ENCODE peak calls at places on chromosomes 5 and 9, in seven cellular contexts. One of them, this sample, is unnamed.

GRCh38 chr9:134942011-134942410 is 24.3 kb upstream of the FCN1 start:
- DNase-seq in foreskin fibroblast: no peak
- DNase-seq in HL-60: no peak
- DNase-seq in type B pancreatic cell: no peak
- DNase-seq in activated CD8-positive, alpha-beta T cell treated with anti-CD3 and anti-CD28 coated beads for 36 hours: no peak
- DNase-seq in kidney epithelial cell: no peak
- DNase-seq in fibroblast of mammary gland: no peak
- DNase-seq in this sample: no peak

GRCh38 chr9:126626117-126627022 is 12.6 kb downstream of the LMX1B start:
- DNase-seq in HL-60: no peak
- DNase-seq in type B pancreatic cell: no peak
- DNase-seq in activated CD8-positive, alpha-beta T cell treated with anti-CD3 and anti-CD28 coated beads for 36 hours: no peak
- DNase-seq in foreskin fibroblast: no peak
- DNase-seq in fibroblast of mammary gland: no peak
- DNase-seq in kidney epithelial cell: no peak
- DNase-seq in this sample: no peak

GRCh38 chr9:26326473-26327044 is 566.0 kb downstream of the CAAP1 start:
- DNase-seq in HL-60: peak
- DNase-seq in kidney epithelial cell: peak
- DNase-seq in foreskin fibroblast: peak
- DNase-seq in activated CD8-positive, alpha-beta T cell treated with anti-CD3 and anti-CD28 coated beads for 36 hours: peak
- DNase-seq in fibroblast of mammary gland: peak
- DNase-seq in type B pancreatic cell: no peak
- DNase-seq in this sample: no peak

GRCh38 chr9:1490341-1491115 is 440.4 kb downstream of the DMRT2 start:
- DNase-seq in type B pancreatic cell: no peak
- DNase-seq in foreskin fibroblast: peak
- DNase-seq in kidney epithelial cell: no peak
- DNase-seq in HL-60: no peak
- DNase-seq in fibroblast of mammary gland: peak
- DNase-seq in activated CD8-positive, alpha-beta T cell treated with anti-CD3 and anti-CD28 coated beads for 36 hours: peak
- DNase-seq in this sample: no peak

GRCh38 chr9:34518110-34518616 is 4.6 kb downstream of the ENHO start:
- DNase-seq in HL-60: no peak
- DNase-seq in foreskin fibroblast: no peak
- DNase-seq in activated CD8-positive, alpha-beta T cell treated with anti-CD3 and anti-CD28 coated beads for 36 hours: no peak
- DNase-seq in fibroblast of mammary gland: no peak
- DNase-seq in kidney epithelial cell: no peak
- DNase-seq in type B pancreatic cell: no peak
- DNase-seq in this sample: no peak

GRCh38 chr9:12876872-12877271 is 102.1 kb downstream of the LURAP1L start:
- DNase-seq in foreskin fibroblast: peak
- DNase-seq in kidney epithelial cell: no peak
- DNase-seq in activated CD8-positive, alpha-beta T cell treated with anti-CD3 and anti-CD28 coated beads for 36 hours: no peak
- DNase-seq in fibroblast of mammary gland: no peak
- DNase-seq in type B pancreatic cell: no peak
- DNase-seq in HL-60: no peak
- DNase-seq in this sample: no peak

GRCh38 chr5:137190441-137190840 is 308.7 kb downstream of the SPOCK1 start:
- DNase-seq in kidney epithelial cell: no peak
- DNase-seq in activated CD8-positive, alpha-beta T cell treated with anti-CD3 and anti-CD28 coated beads for 36 hours: no peak
- DNase-seq in type B pancreatic cell: no peak
- DNase-seq in HL-60: no peak
- DNase-seq in fibroblast of mammary gland: peak
- DNase-seq in foreskin fibroblast: peak
- DNase-seq in this sample: no peak

GRCh38 chr5:124816381-124816780 is 69.9 kb upstream of the ZNF608 start:
- DNase-seq in type B pancreatic cell: no peak
- DNase-seq in fibroblast of mammary gland: peak
- DNase-seq in kidney epithelial cell: no peak
- DNase-seq in activated CD8-positive, alpha-beta T cell treated with anti-CD3 and anti-CD28 coated beads for 36 hours: no peak
- DNase-seq in HL-60: no peak
- DNase-seq in foreskin fibroblast: no peak
- DNase-seq in this sample: no peak

GRCh38 chr5:112036206-112036605 is 279.2 kb upstream of the NREP start:
- DNase-seq in kidney epithelial cell: no peak
- DNase-seq in fibroblast of mammary gland: no peak
- DNase-seq in HL-60: no peak
- DNase-seq in foreskin fibroblast: no peak
- DNase-seq in activated CD8-positive, alpha-beta T cell treated with anti-CD3 and anti-CD28 coated beads for 36 hours: no peak
- DNase-seq in type B pancreatic cell: no peak
- DNase-seq in this sample: no peak

GRCh38 chr9:104915739-104916138 is 12.2 kb downstream of the ABCA1 start:
- DNase-seq in type B pancreatic cell: no peak
- DNase-seq in kidney epithelial cell: no peak
- DNase-seq in fibroblast of mammary gland: no peak
- DNase-seq in activated CD8-positive, alpha-beta T cell treated with anti-CD3 and anti-CD28 coated beads for 36 hours: no peak
- DNase-seq in HL-60: no peak
- DNase-seq in foreskin fibroblast: no peak
- DNase-seq in this sample: no peak

GRCh38 chr5:1299511-1299850 is 4.6 kb upstream of the TERT start:
- DNase-seq in fibroblast of mammary gland: no peak
- DNase-seq in type B pancreatic cell: no peak
- DNase-seq in activated CD8-positive, alpha-beta T cell treated with anti-CD3 and anti-CD28 coated beads for 36 hours: no peak
- DNase-seq in HL-60: no peak
- DNase-seq in kidney epithelial cell: no peak
- DNase-seq in foreskin fibroblast: no peak
- DNase-seq in this sample: no peak

GRCh38 chr9:99106044-99106375 is 1.1 kb downstream of the TGFBR1 start:
- DNase-seq in type B pancreatic cell: no peak
- DNase-seq in kidney epithelial cell: no peak
- DNase-seq in HL-60: no peak
- DNase-seq in activated CD8-positive, alpha-beta T cell treated with anti-CD3 and anti-CD28 coated beads for 36 hours: no peak
- DNase-seq in foreskin fibroblast: no peak
- DNase-seq in fibroblast of mammary gland: no peak
- DNase-seq in this sample: no peak

GRCh38 chr5:67058998-67059746 is 137.4 kb downstream of the CD180 start:
- DNase-seq in HL-60: no peak
- DNase-seq in fibroblast of mammary gland: no peak
- DNase-seq in foreskin fibroblast: peak
- DNase-seq in activated CD8-positive, alpha-beta T cell treated with anti-CD3 and anti-CD28 coated beads for 36 hours: no peak
- DNase-seq in kidney epithelial cell: no peak
- DNase-seq in type B pancreatic cell: no peak
- DNase-seq in this sample: no peak

GRCh38 chr9:96449844-96450612 is at the start of gene HABP4:
- DNase-seq in HL-60: peak
- DNase-seq in fibroblast of mammary gland: peak
- DNase-seq in activated CD8-positive, alpha-beta T cell treated with anti-CD3 and anti-CD28 coated beads for 36 hours: peak
- DNase-seq in foreskin fibroblast: peak
- DNase-seq in type B pancreatic cell: peak
- DNase-seq in kidney epithelial cell: peak
- DNase-seq in this sample: peak

GRCh38 chr5:110751902-110752762 is 13.3 kb downstream of the SLC25A46 start:
- DNase-seq in foreskin fibroblast: peak
- DNase-seq in kidney epithelial cell: no peak
- DNase-seq in HL-60: no peak
- DNase-seq in activated CD8-positive, alpha-beta T cell treated with anti-CD3 and anti-CD28 coated beads for 36 hours: peak
- DNase-seq in type B pancreatic cell: no peak
- DNase-seq in fibroblast of mammary gland: peak
- DNase-seq in this sample: no peak

GRCh38 chr9:81414836-81415235 is 274.5 kb downstream of the TLE1 start:
- DNase-seq in type B pancreatic cell: no peak
- DNase-seq in foreskin fibroblast: no peak
- DNase-seq in kidney epithelial cell: no peak
- DNase-seq in HL-60: no peak
- DNase-seq in activated CD8-positive, alpha-beta T cell treated with anti-CD3 and anti-CD28 coated beads for 36 hours: no peak
- DNase-seq in fibroblast of mammary gland: peak
- DNase-seq in this sample: no peak

GRCh38 chr5:15255601-15256000 is 244.4 kb upstream of the FBXL7 start:
- DNase-seq in type B pancreatic cell: no peak
- DNase-seq in HL-60: no peak
- DNase-seq in fibroblast of mammary gland: no peak
- DNase-seq in foreskin fibroblast: no peak
- DNase-seq in kidney epithelial cell: no peak
- DNase-seq in activated CD8-positive, alpha-beta T cell treated with anti-CD3 and anti-CD28 coated beads for 36 hours: no peak
- DNase-seq in this sample: no peak

GRCh38 chr5:51961154-51961562 is 577.9 kb downstream of the ISL1 start:
- DNase-seq in HL-60: no peak
- DNase-seq in foreskin fibroblast: no peak
- DNase-seq in activated CD8-positive, alpha-beta T cell treated with anti-CD3 and anti-CD28 coated beads for 36 hours: no peak
- DNase-seq in type B pancreatic cell: no peak
- DNase-seq in kidney epithelial cell: no peak
- DNase-seq in fibroblast of mammary gland: no peak
- DNase-seq in this sample: no peak

GRCh38 chr5:16759147-16759800 is 142.5 kb upstream of the RETREG1 start:
- DNase-seq in HL-60: peak
- DNase-seq in activated CD8-positive, alpha-beta T cell treated with anti-CD3 and anti-CD28 coated beads for 36 hours: peak
- DNase-seq in kidney epithelial cell: no peak
- DNase-seq in type B pancreatic cell: no peak
- DNase-seq in fibroblast of mammary gland: no peak
- DNase-seq in foreskin fibroblast: peak
- DNase-seq in this sample: no peak

GRCh38 chr5:152634596-152634995 is 229.5 kb upstream of the NMUR2 start:
- DNase-seq in type B pancreatic cell: no peak
- DNase-seq in kidney epithelial cell: no peak
- DNase-seq in HL-60: no peak
- DNase-seq in fibroblast of mammary gland: no peak
- DNase-seq in activated CD8-positive, alpha-beta T cell treated with anti-CD3 and anti-CD28 coated beads for 36 hours: no peak
- DNase-seq in foreskin fibroblast: no peak
- DNase-seq in this sample: no peak

GRCh38 chr9:92385474-92385873 is 18.9 kb downstream of the OGN start:
- DNase-seq in foreskin fibroblast: no peak
- DNase-seq in fibroblast of mammary gland: peak
- DNase-seq in kidney epithelial cell: no peak
- DNase-seq in type B pancreatic cell: no peak
- DNase-seq in HL-60: no peak
- DNase-seq in activated CD8-positive, alpha-beta T cell treated with anti-CD3 and anti-CD28 coated beads for 36 hours: no peak
- DNase-seq in this sample: no peak

GRCh38 chr9:18238254-18238653 is 235.7 kb upstream of the ADAMTSL1 start:
- DNase-seq in type B pancreatic cell: no peak
- DNase-seq in fibroblast of mammary gland: peak
- DNase-seq in HL-60: no peak
- DNase-seq in activated CD8-positive, alpha-beta T cell treated with anti-CD3 and anti-CD28 coated beads for 36 hours: no peak
- DNase-seq in kidney epithelial cell: peak
- DNase-seq in foreskin fibroblast: peak
- DNase-seq in this sample: no peak

GRCh38 chr5:143364061-143364460 is 39.4 kb downstream of the NR3C1 start:
- DNase-seq in activated CD8-positive, alpha-beta T cell treated with anti-CD3 and anti-CD28 coated beads for 36 hours: no peak
- DNase-seq in foreskin fibroblast: no peak
- DNase-seq in kidney epithelial cell: no peak
- DNase-seq in HL-60: no peak
- DNase-seq in type B pancreatic cell: no peak
- DNase-seq in fibroblast of mammary gland: no peak
- DNase-seq in this sample: no peak

GRCh38 chr9:87035868-87036267 is 88.6 kb upstream of the GAS1 start:
- DNase-seq in kidney epithelial cell: no peak
- DNase-seq in fibroblast of mammary gland: peak
- DNase-seq in HL-60: no peak
- DNase-seq in foreskin fibroblast: peak
- DNase-seq in type B pancreatic cell: no peak
- DNase-seq in activated CD8-positive, alpha-beta T cell treated with anti-CD3 and anti-CD28 coated beads for 36 hours: no peak
- DNase-seq in this sample: no peak

GRCh38 chr5:43085453-43085852 is 35.3 kb upstream of the ZNF131 start:
- DNase-seq in fibroblast of mammary gland: no peak
- DNase-seq in activated CD8-positive, alpha-beta T cell treated with anti-CD3 and anti-CD28 coated beads for 36 hours: no peak
- DNase-seq in type B pancreatic cell: no peak
- DNase-seq in foreskin fibroblast: no peak
- DNase-seq in kidney epithelial cell: no peak
- DNase-seq in HL-60: no peak
- DNase-seq in this sample: no peak

DNA sequence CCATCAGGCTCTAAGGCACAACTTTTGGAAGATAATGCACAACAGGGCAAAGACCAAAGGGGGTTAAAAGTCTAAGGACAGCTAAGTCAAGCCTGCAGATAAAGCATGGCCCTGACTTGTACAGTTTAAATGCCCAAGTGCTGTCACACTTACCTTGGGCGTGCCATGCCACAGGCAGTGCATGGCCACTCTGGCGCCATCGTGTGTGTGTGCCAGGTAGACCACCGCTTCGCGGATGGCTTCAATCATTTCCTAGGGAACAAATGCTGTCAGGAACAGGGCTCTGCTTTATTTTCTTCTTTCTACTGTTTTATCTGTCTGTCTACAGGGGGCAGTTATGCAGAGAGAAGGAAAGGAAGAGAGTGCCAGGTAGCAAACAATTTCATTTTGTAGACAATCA is 19.3 kb downstream of the PUM3 start:
- DNase-seq in kidney epithelial cell: no peak
- DNase-seq in type B pancreatic cell: no peak
- DNase-seq in activated CD8-positive, alpha-beta T cell treated with anti-CD3 and anti-CD28 coated beads for 36 hours: peak
- DNase-seq in foreskin fibroblast: no peak
- DNase-seq in HL-60: no peak
- DNase-seq in fibroblast of mammary gland: no peak
- DNase-seq in this sample: no peak
- TF ChIP-seq CTCF in kidney epithelial cell: peak
- TF ChIP-seq CTCF in type B pancreatic cell: peak
- TF ChIP-seq CTCF in activated CD8-positive, alpha-beta T cell treated with anti-CD3 and anti-CD28 coated beads for 36 hours: no peak
- TF ChIP-seq CTCF in foreskin fibroblast: peak
- TF ChIP-seq CTCF in HL-60: no peak
- TF ChIP-seq CTCF in fibroblast of mammary gland: peak
- TF ChIP-seq CTCF in this sample: no peak

GRCh38 chr5:150675044-150675443 is 14.0 kb downstream of the MYOZ3 start:
- DNase-seq in fibroblast of mammary gland: no peak
- DNase-seq in HL-60: no peak
- DNase-seq in foreskin fibroblast: no peak
- DNase-seq in type B pancreatic cell: no peak
- DNase-seq in kidney epithelial cell: no peak
- DNase-seq in activated CD8-positive, alpha-beta T cell treated with anti-CD3 and anti-CD28 coated beads for 36 hours: no peak
- DNase-seq in this sample: no peak
- TF ChIP-seq CTCF in fibroblast of mammary gland: no peak
- TF ChIP-seq CTCF in HL-60: no peak
- TF ChIP-seq CTCF in foreskin fibroblast: no peak
- TF ChIP-seq CTCF in type B pancreatic cell: no peak
- TF ChIP-seq CTCF in kidney epithelial cell: no peak
- TF ChIP-seq CTCF in activated CD8-positive, alpha-beta T cell treated with anti-CD3 and anti-CD28 coated beads for 36 hours: no peak
- TF ChIP-seq CTCF in this sample: no peak

DNA sequence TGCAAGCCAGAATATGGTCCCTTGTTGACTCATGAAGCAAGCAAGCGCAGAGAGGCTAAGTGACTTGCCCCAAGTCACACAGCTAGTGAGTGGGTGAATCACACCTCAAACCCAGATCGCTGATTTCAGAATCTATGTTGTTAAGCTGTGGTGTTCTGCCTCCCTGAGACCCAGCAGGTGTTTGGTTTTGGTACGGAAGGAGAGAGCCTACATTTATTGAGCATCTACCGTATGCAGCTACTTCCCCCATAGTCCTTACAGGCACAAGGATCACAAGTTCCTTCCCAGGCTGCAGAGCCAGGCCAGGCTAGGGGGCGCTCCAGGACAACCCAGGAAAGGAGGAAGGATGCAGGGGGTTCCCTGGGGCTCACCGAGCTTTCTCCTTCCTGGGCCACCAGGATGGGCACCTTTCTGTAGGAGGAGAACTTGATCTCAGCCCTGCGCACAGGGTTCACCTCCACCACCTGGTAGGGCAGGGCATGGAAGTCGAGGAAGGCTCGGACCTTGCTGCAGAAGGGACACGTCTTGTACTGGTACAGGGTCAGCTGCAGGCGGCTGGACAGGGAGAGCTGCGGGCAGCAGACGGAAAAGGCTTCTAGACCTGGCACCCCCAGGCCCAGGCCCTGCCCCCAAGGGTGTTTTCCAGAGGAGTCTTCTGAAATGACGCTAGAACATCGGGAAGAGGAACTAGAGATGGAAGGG is 2.5 kb downstream of the PTGES2 start:
- DNase-seq in foreskin fibroblast: peak
- DNase-seq in type B pancreatic cell: no peak
- DNase-seq in HL-60: peak
- DNase-seq in fibroblast of mammary gland: peak
- DNase-seq in kidney epithelial cell: no peak
- DNase-seq in activated CD8-positive, alpha-beta T cell treated with anti-CD3 and anti-CD28 coated beads for 36 hours: peak
- DNase-seq in this sample: peak
- TF ChIP-seq CTCF in foreskin fibroblast: peak
- TF ChIP-seq CTCF in type B pancreatic cell: peak
- TF ChIP-seq CTCF in HL-60: peak
- TF ChIP-seq CTCF in fibroblast of mammary gland: peak
- TF ChIP-seq CTCF in kidney epithelial cell: peak
- TF ChIP-seq CTCF in activated CD8-positive, alpha-beta T cell treated with anti-CD3 and anti-CD28 coated beads for 36 hours: no peak
- TF ChIP-seq CTCF in this sample: no peak

GRCh38 chr5:181121675-181122561 is 9.1 kb downstream of the OR2V1 start:
- DNase-seq in foreskin fibroblast: peak
- DNase-seq in kidney epithelial cell: no peak
- DNase-seq in activated CD8-positive, alpha-beta T cell treated with anti-CD3 and anti-CD28 coated beads for 36 hours: no peak
- DNase-seq in type B pancreatic cell: no peak
- DNase-seq in fibroblast of mammary gland: no peak
- DNase-seq in HL-60: no peak
- DNase-seq in this sample: no peak
- TF ChIP-seq CTCF in foreskin fibroblast: no peak
- TF ChIP-seq CTCF in kidney epithelial cell: no peak
- TF ChIP-seq CTCF in activated CD8-positive, alpha-beta T cell treated with anti-CD3 and anti-CD28 coated beads for 36 hours: no peak
- TF ChIP-seq CTCF in type B pancreatic cell: peak
- TF ChIP-seq CTCF in fibroblast of mammary gland: no peak
- TF ChIP-seq CTCF in HL-60: no peak
- TF ChIP-seq CTCF in this sample: no peak

This sample was measured in omental fat pad.